ENCODE peak calls at places on chromosome 7, in nine cellular contexts. Q is Caco-2, Z is body of pancreas, H is brain microvascular endothelial cell, Y is heart right ventricle, U is HCT116, M is cardiac muscle cell, B is transverse colon, G is cardiac fibroblast. S is an unnamed sample.

GRCh38 chr7:55977831-55978230 is 13.4 kb downstream of the NIPSNAP2 start:
- DNase-seq in Q (no peak), Z (peak; percentile 33), H (peak; percentile 86), Y (no peak), U (no peak), M (no peak), B (no peak), G (peak; percentile 68), S (peak; percentile 82)

GRCh38 chr7:71184136-71184535 is 52.2 kb downstream of the GALNT17 start:
- DNase-seq in Q (no peak), Z (no peak), H (no peak), Y (no peak), U (no peak), M (no peak), B (no peak), G (no peak), S (no peak)

GRCh38 chr7:25857376-25858067 is 294.5 kb upstream of the NFE2L3 start:
- DNase-seq in Q (peak; percentile 50), Z (no peak), H (no peak), Y (no peak), U (no peak), M (peak; percentile 60), B (peak; percentile 82), G (peak; percentile 40), S (peak; percentile 77)

GRCh38 chr7:158273138-158273651 is 314.4 kb downstream of the PTPRN2 start:
- DNase-seq in Q (no peak), Z (no peak), H (no peak), Y (no peak), U (no peak), M (no peak), B (no peak), G (no peak), S (peak; percentile 60)

GRCh38 chr7:64946772-64947171 is 43.7 kb downstream of the ZNF273 start:
- DNase-seq in Q (no peak), Z (no peak), H (no peak), Y (no peak), U (no peak), M (no peak), B (no peak), G (no peak), S (no peak)

GRCh38 chr7:25597881-25598456 is 369.7 kb upstream of the NPVF start:
- DNase-seq in Q (no peak), Z (peak; percentile 87), H (no peak), Y (no peak), U (no peak), M (no peak), B (no peak), G (no peak), S (no peak)

GRCh38 chr7:102044641-102044983 is 227.2 kb downstream of the CUX1 start:
- DNase-seq in Q (no peak), Z (no peak), H (no peak), Y (no peak), U (no peak), M (no peak), B (no peak), G (no peak), S (no peak)

GRCh38 chr7:128947854-128948253 is 10.1 kb downstream of the IRF5 start:
- DNase-seq in Q (no peak), Z (no peak), H (no peak), Y (no peak), U (no peak), M (no peak), B (no peak), G (peak; percentile 7), S (peak; percentile 67)

GRCh38 chr7:128122577-128123290 is 91.5 kb upstream of the LRRC4 start:
- DNase-seq in Q (no peak), Z (no peak), H (no peak), Y (no peak), U (no peak), M (no peak), B (no peak), G (no peak), S (no peak)

GRCh38 chr7:98760201-98760651 is 109.6 kb downstream of the TMEM130 start:
- DNase-seq in Q (no peak), Z (no peak), H (no peak), Y (no peak), U (no peak), M (no peak), B (no peak), G (peak; percentile 6), S (peak; percentile 97)

GRCh38 chr7:124810605-124811004 is 45.0 kb upstream of the GPR37 start:
- DNase-seq in Q (no peak), Z (no peak), H (no peak), Y (no peak), U (no peak), M (no peak), B (no peak), G (no peak), S (no peak)

GRCh38 chr7:7100432-7100849 is 81.9 kb upstream of the C1GALT1 start:
- DNase-seq in Q (no peak), Z (no peak), H (peak; percentile 28), Y (no peak), U (no peak), M (no peak), B (no peak), G (no peak), S (no peak)

GRCh38 chr7:155542276-155542675 is 4.1 kb downstream of the CNPY1 start:
- DNase-seq in Q (no peak), Z (no peak), H (no peak), Y (no peak), U (no peak), M (no peak), B (no peak), G (no peak), S (peak; percentile 80)

GRCh38 chr7:29626730-29627129 is 63.1 kb downstream of the PRR15 start:
- DNase-seq in Q (no peak), Z (no peak), H (no peak), Y (no peak), U (no peak), M (no peak), B (no peak), G (no peak), S (no peak)

GRCh38 chr7:44324204-44325126 is 929 bp downstream of the CAMK2B start:
- DNase-seq in Q (no peak), Z (no peak), H (no peak), Y (no peak), U (no peak), M (no peak), B (no peak), G (no peak), S (peak; percentile 41)

DNA sequence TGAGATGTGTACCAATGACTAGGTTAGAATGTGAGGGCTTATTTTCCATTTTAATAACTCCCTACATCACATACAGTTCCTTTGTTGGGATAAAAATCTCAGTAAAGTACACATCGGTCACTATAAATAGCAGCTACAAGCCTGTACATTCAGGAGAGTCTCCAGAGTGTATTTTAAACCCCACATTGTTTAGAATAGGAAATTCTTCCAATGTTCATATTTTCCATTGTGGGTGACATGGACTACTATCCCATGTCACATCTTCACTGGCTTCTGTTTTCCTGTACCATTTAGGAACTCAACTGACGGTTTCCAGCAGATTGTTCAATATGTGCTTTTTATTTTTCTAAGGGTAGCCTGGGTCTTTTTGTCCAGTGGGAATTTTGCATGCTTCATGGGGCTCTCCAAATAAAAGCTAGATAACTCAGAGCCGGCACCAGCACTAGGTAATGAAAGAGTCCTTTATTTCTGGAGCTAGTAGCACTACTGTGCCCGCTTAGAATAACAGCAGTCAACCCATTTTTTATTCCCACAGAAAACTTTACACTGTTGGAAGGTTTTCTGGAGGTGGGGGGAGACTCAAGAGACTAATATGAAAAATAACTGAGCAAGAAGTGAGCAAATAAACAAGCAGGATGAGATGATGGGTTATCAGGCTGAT is 100.5 kb downstream of the CALD1 start:
- DNase-seq in Q (no peak), Z (no peak), H (no peak), Y (no peak), U (no peak), M (no peak), B (no peak), G (no peak), S (no peak)
- TF ChIP-seq CTCF in Q (no peak), Z (no peak), H (no peak), Y (no peak), U (no peak), M (no peak), B (no peak), G (no peak), S (no peak)

GRCh38 chr7:78197447-78197846 is 398.9 kb downstream of the PHTF2 start:
- DNase-seq in Q (no peak), Z (no peak), H (peak; percentile 4), Y (no peak), U (no peak), M (no peak), B (no peak), G (peak; percentile 85), S (peak; percentile 89)

GRCh38 chr7:78198756-78199155 is 400.2 kb downstream of the PHTF2 start:
- DNase-seq in Q (no peak), Z (no peak), H (no peak), Y (no peak), U (no peak), M (no peak), B (no peak), G (peak; percentile 64), S (peak; percentile 59)

GRCh38 chr7:78207262-78207661 is 408.7 kb downstream of the PHTF2 start:
- DNase-seq in Q (no peak), Z (no peak), H (no peak), Y (no peak), U (no peak), M (no peak), B (no peak), G (no peak), S (no peak)

DNA sequence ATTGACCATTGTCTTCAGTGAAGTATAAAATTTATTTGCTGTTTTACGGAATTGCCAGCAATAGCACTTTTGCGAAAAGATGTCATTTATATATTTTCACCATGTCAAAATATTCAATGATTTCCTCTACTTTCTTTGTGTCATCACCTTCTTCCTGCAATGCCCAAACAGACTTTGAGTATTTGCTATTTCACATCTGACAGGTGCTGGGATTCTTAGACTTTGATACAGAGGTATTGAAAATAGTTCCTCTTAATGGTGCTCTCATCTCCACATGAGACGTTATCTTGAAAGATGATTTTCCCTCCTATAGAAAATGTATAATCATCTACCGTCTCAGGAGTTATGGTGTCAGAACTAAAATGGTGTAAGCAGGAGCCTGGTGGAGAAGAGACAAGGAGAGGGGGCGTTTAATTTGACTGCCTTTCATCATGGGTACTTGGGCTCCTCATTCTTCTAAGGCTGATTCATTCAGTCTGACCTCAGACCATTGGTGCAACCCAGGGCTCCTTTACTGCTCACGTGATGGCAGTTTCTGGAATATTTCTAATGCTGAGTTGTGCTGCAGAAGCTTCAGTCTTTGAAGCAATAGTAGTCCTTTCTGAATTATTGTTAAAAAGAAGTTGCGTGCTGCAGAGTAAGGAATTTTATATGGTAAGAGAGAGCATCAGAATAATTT is 404.6 kb downstream of the PHTF2 start:
- DNase-seq in Q (no peak), Z (no peak), H (no peak), Y (no peak), U (no peak), M (no peak), B (no peak), G (peak; percentile 41), S (no peak)
- H3K4me3 ChIP-seq in Q (no peak overlapping the region), Z (no peak overlapping the region), H (no peak overlapping the region), Y (no peak overlapping the region), U (no peak overlapping the region), M (no peak overlapping the region), B (no peak overlapping the region), G (no peak overlapping the region), S (no peak overlapping the region)

GRCh38 chr7:5678295-5679046 is 103.0 kb downstream of the RNF216 start:
- DNase-seq in Q (no peak), Z (no peak), H (no peak), Y (no peak), U (no peak), M (peak; percentile 59), B (no peak), G (no peak), S (peak; percentile 9)
- TF ChIP-seq CTCF in Q (no peak), Z (no peak), H (no peak), Y (no peak), U (no peak), M (no peak), B (no peak), G (no peak), S (no peak)

GRCh38 chr7:133039614-133040013 is 42.3 kb downstream of the CHCHD3 start:
- DNase-seq in Q (no peak), Z (no peak), H (no peak), Y (no peak), U (no peak), M (no peak), B (no peak), G (no peak), S (no peak)
- H3K4me3 ChIP-seq in Q (no peak overlapping the region), Z (no peak overlapping the region), H (no peak overlapping the region), Y (no peak overlapping the region), U (no peak overlapping the region), M (no peak overlapping the region), B (no peak overlapping the region), G (no peak overlapping the region), S (no peak overlapping the region)